ENCODE peak calls at places on chromosomes 5 and 9, in eight cellular contexts. One of them, this sample, is unnamed.

GRCh38 chr9:83196946-83197345 is 134.0 kb upstream of the RASEF start:
- DNase-seq in GM12865: no peak
- DNase-seq in A673: no peak
- DNase-seq in Panc1: no peak
- DNase-seq in astrocyte of the cerebellum: no peak
- DNase-seq in adrenal gland: no peak
- DNase-seq in epithelial cell of esophagus: peak
- DNase-seq in astrocyte: peak
- DNase-seq in this sample: no peak

GRCh38 chr9:129111762-129112151 is 542 bp downstream of the PTPA start:
- DNase-seq in epithelial cell of esophagus: peak
- DNase-seq in Panc1: no peak
- DNase-seq in A673: peak
- DNase-seq in astrocyte: peak
- DNase-seq in astrocyte of the cerebellum: no peak
- DNase-seq in adrenal gland: peak
- DNase-seq in GM12865: peak
- DNase-seq in this sample: no peak

GRCh38 chr5:125054106-125054505 is 307.7 kb upstream of the ZNF608 start:
- DNase-seq in GM12865: no peak
- DNase-seq in epithelial cell of esophagus: peak
- DNase-seq in astrocyte: no peak
- DNase-seq in A673: no peak
- DNase-seq in astrocyte of the cerebellum: no peak
- DNase-seq in adrenal gland: no peak
- DNase-seq in Panc1: no peak
- DNase-seq in this sample: no peak

GRCh38 chr5:62306494-62307363 is 723 bp downstream of the KIF2A start:
- DNase-seq in astrocyte: peak
- DNase-seq in astrocyte of the cerebellum: no peak
- DNase-seq in A673: peak
- DNase-seq in Panc1: no peak
- DNase-seq in adrenal gland: peak
- DNase-seq in GM12865: peak
- DNase-seq in epithelial cell of esophagus: peak
- DNase-seq in this sample: peak

GRCh38 chr5:57862471-57863282 is 380.1 kb upstream of the ACTBL2 start:
- DNase-seq in adrenal gland: no peak
- DNase-seq in astrocyte of the cerebellum: no peak
- DNase-seq in GM12865: no peak
- DNase-seq in A673: no peak
- DNase-seq in epithelial cell of esophagus: peak
- DNase-seq in astrocyte: peak
- DNase-seq in Panc1: no peak
- DNase-seq in this sample: no peak

GRCh38 chr5:152086668-152087067 is 162.0 kb upstream of the GLRA1 start:
- DNase-seq in adrenal gland: no peak
- DNase-seq in astrocyte of the cerebellum: no peak
- DNase-seq in Panc1: no peak
- DNase-seq in epithelial cell of esophagus: no peak
- DNase-seq in GM12865: no peak
- DNase-seq in A673: no peak
- DNase-seq in astrocyte: no peak
- DNase-seq in this sample: no peak

GRCh38 chr5:96083361-96083881 is 121.8 kb upstream of the ELL2 start:
- DNase-seq in epithelial cell of esophagus: no peak
- DNase-seq in adrenal gland: no peak
- DNase-seq in astrocyte: no peak
- DNase-seq in Panc1: no peak
- DNase-seq in GM12865: no peak
- DNase-seq in A673: peak
- DNase-seq in astrocyte of the cerebellum: no peak
- DNase-seq in this sample: no peak

GRCh38 chr5:133552925-133553525 is 59.3 kb downstream of the FSTL4 start:
- DNase-seq in adrenal gland: peak
- DNase-seq in astrocyte of the cerebellum: no peak
- DNase-seq in GM12865: peak
- DNase-seq in A673: peak
- DNase-seq in Panc1: peak
- DNase-seq in astrocyte: peak
- DNase-seq in epithelial cell of esophagus: peak
- DNase-seq in this sample: peak

GRCh38 chr5:69517763-69518212 is 25.2 kb downstream of the OCLN start:
- DNase-seq in GM12865: no peak
- DNase-seq in adrenal gland: no peak
- DNase-seq in A673: no peak
- DNase-seq in astrocyte of the cerebellum: no peak
- DNase-seq in Panc1: peak
- DNase-seq in astrocyte: peak
- DNase-seq in epithelial cell of esophagus: peak
- DNase-seq in this sample: peak

GRCh38 chr5:40797273-40798011 is 732 bp downstream of the PRKAA1 start:
- DNase-seq in epithelial cell of esophagus: peak
- DNase-seq in Panc1: peak
- DNase-seq in astrocyte of the cerebellum: peak
- DNase-seq in adrenal gland: peak
- DNase-seq in astrocyte: peak
- DNase-seq in A673: peak
- DNase-seq in GM12865: peak
- DNase-seq in this sample: peak

GRCh38 chr5:109191153-109191558 is 218.6 kb downstream of the PJA2 start:
- DNase-seq in Panc1: no peak
- DNase-seq in A673: peak
- DNase-seq in epithelial cell of esophagus: peak
- DNase-seq in astrocyte: peak
- DNase-seq in astrocyte of the cerebellum: peak
- DNase-seq in adrenal gland: peak
- DNase-seq in GM12865: peak
- DNase-seq in this sample: no peak

GRCh38 chr5:174056064-174056842 is 10.7 kb downstream of the NSG2 start:
- DNase-seq in epithelial cell of esophagus: no peak
- DNase-seq in astrocyte of the cerebellum: no peak
- DNase-seq in Panc1: no peak
- DNase-seq in adrenal gland: no peak
- DNase-seq in astrocyte: no peak
- DNase-seq in A673: peak
- DNase-seq in GM12865: peak
- DNase-seq in this sample: no peak

GRCh38 chr5:109454726-109455505 is 45.1 kb upstream of the PJA2 start:
- DNase-seq in A673: no peak
- DNase-seq in GM12865: no peak
- DNase-seq in Panc1: no peak
- DNase-seq in astrocyte: peak
- DNase-seq in adrenal gland: no peak
- DNase-seq in epithelial cell of esophagus: peak
- DNase-seq in astrocyte of the cerebellum: peak
- DNase-seq in this sample: no peak

GRCh38 chr5:7388553-7388952 is 7.4 kb upstream of the ADCY2 start:
- DNase-seq in Panc1: no peak
- DNase-seq in epithelial cell of esophagus: no peak
- DNase-seq in GM12865: no peak
- DNase-seq in A673: no peak
- DNase-seq in adrenal gland: no peak
- DNase-seq in astrocyte of the cerebellum: no peak
- DNase-seq in astrocyte: no peak
- DNase-seq in this sample: no peak

GRCh38 chr9:101388507-101388993 is 3.7 kb upstream of the BAAT start:
- DNase-seq in astrocyte of the cerebellum: no peak
- DNase-seq in A673: peak
- DNase-seq in GM12865: no peak
- DNase-seq in Panc1: no peak
- DNase-seq in epithelial cell of esophagus: peak
- DNase-seq in adrenal gland: no peak
- DNase-seq in astrocyte: no peak
- DNase-seq in this sample: no peak

DNA sequence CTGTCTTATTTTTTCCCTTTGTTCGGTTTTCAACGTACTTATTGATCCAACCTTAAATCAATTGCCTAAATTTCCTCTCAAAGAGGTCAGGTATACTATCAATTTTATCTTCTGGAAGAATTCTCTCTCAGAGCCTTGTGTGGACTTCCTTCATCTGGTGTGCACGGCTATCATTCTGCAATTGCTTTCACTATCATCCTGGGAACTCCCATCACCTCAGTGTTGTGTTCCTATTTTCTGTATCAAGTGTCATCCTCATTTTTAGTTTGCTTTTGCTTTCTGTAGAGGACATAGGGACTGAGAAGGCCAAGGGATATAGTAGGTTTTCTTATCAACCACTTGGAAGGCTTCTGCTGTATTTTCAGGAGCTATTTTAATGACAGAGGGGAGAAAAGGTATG is 11.3 kb downstream of the STOM start:
- DNase-seq in astrocyte of the cerebellum: no peak
- DNase-seq in A673: no peak
- DNase-seq in Panc1: no peak
- DNase-seq in epithelial cell of esophagus: no peak
- DNase-seq in adrenal gland: no peak
- DNase-seq in astrocyte: no peak
- DNase-seq in GM12865: peak
- DNase-seq in this sample: no peak
- H3K4me3 ChIP-seq in astrocyte of the cerebellum: no peak
- H3K4me3 ChIP-seq in A673: no peak
- H3K4me3 ChIP-seq in Panc1: no peak
- H3K4me3 ChIP-seq in epithelial cell of esophagus: no peak
- H3K4me3 ChIP-seq in adrenal gland: no peak
- H3K4me3 ChIP-seq in astrocyte: no peak
- H3K4me3 ChIP-seq in GM12865: no peak
- H3K4me3 ChIP-seq in this sample: no peak

DNA sequence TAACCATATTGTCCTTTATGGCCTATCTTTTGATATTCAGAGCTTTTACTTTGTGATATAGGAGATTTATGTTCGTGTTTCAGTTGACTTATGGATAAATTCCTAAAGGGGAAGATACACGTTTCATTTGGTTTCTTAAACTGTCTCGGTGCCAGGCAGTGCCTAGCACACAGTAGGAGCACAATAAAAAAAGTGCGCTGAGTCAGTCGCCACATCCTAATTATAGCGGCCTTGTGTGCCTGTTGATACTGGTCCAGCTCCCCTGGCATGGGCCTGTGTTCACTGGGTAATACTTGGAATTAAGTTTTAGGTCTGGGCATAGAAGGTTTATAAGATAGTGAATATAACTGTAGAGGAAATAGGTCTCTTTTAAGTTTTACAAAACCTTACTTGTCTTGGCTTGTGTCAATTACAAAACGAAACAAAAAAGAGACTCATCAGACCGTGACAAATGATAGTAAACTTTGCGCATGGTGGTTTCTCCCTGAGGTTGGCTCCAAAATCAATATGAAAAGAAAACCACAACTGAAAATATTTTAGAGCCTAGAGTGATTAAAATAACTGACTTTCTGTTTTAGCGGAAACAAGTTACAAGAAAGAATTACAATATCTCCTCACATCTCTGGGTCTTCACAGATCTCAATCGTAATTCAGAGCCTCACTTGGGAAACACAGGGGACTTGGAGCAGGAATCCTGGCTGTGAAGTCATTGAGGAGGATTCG is 84.8 kb downstream of the MVB12B start:
- DNase-seq in A673: no peak
- DNase-seq in adrenal gland: no peak
- DNase-seq in astrocyte of the cerebellum: peak
- DNase-seq in epithelial cell of esophagus: peak
- DNase-seq in Panc1: no peak
- DNase-seq in GM12865: peak
- DNase-seq in astrocyte: peak
- DNase-seq in this sample: no peak
- H3K4me3 ChIP-seq in A673: no peak
- H3K4me3 ChIP-seq in adrenal gland: no peak
- H3K4me3 ChIP-seq in astrocyte of the cerebellum: no peak
- H3K4me3 ChIP-seq in epithelial cell of esophagus: no peak
- H3K4me3 ChIP-seq in Panc1: no peak
- H3K4me3 ChIP-seq in GM12865: peak
- H3K4me3 ChIP-seq in astrocyte: no peak
- H3K4me3 ChIP-seq in this sample: no peak

DNA sequence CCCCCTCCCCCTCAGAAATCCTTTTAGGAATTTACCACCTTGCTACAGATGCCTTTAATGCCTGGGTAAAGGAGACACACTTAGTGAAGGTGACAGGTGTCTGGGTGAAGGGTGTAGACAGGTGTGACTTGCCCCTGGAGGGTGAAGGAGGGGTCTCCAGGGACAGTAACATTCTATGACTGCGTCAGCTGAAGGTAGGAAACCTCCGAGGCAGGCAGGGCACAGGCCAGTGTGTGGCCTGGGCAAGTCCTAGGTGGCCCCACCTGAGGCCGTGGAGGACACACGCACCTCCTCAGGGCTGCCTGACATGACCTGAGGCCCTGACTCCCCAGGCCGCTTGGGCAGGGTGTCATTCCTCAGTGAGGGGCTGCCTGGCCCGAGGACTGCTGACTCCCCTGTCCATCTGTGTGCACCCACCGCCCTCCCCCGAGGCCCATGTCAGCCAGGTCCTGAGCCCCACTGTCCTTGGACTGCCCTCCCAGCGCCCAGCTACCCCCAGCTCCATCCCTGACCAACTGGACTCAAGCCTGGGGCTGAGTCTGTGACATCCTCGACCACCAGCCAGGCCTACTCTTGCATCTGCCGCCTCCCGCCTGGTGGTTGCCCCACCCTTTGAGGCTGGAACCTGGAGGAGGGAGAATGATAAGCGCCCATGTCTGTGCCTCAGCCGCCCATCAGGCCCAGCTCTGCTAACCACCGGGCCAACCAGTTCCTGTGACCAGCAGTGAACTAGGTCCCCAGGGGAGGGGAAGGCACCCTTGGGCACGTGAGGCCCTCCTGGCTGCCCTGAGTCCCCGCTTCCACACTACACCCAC is 18.4 kb downstream of the CARD19 start:
- DNase-seq in epithelial cell of esophagus: no peak
- DNase-seq in adrenal gland: peak
- DNase-seq in astrocyte of the cerebellum: no peak
- DNase-seq in A673: no peak
- DNase-seq in GM12865: no peak
- DNase-seq in Panc1: no peak
- DNase-seq in astrocyte: no peak
- DNase-seq in this sample: peak
- H3K4me3 ChIP-seq in epithelial cell of esophagus: no peak
- H3K4me3 ChIP-seq in adrenal gland: no peak
- H3K4me3 ChIP-seq in astrocyte of the cerebellum: no peak
- H3K4me3 ChIP-seq in A673: no peak
- H3K4me3 ChIP-seq in GM12865: no peak
- H3K4me3 ChIP-seq in Panc1: no peak
- H3K4me3 ChIP-seq in astrocyte: no peak
- H3K4me3 ChIP-seq in this sample: no peak

DNA sequence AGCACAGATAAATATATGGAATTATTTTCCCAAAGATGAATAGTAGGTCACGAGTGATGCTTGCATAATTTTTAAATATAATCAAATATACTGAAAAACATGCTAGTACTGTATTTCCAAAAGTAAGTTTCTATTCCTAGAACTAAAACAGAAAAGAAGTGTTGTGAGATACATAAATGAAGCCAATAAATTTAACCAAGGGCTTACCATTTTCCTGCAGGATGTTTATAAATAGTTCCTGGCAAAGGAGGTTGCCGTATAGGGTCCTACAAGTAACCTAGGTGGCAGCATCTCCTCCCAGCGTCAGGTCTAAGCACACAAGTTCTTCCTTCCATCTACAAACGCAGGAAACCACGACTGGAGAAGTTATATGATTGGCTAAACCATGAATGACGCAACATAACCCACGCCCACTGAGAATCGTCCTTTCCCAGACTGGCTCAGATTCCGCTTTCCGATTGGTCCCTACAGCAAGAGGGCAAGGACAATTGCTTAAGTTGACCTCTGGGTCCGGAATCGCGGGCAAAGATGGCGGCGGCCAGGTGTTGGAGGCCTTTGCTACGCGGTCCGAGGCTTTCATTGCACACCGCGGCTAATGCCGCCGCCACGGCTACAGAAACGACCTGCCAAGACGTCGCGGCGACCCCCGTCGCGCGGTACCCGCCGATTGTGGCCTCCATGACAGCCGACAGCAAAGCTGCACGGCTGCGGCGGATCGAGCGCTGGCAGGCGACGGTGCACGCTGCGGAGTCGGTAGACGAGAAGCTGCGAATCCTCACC is at the start of gene MRPS30:
- DNase-seq in GM12865: peak
- DNase-seq in epithelial cell of esophagus: peak
- DNase-seq in astrocyte: peak
- DNase-seq in Panc1: peak
- DNase-seq in adrenal gland: peak
- DNase-seq in astrocyte of the cerebellum: peak
- DNase-seq in A673: peak
- DNase-seq in this sample: peak
- H3K4me3 ChIP-seq in GM12865: peak
- H3K4me3 ChIP-seq in epithelial cell of esophagus: peak
- H3K4me3 ChIP-seq in astrocyte: peak
- H3K4me3 ChIP-seq in Panc1: peak
- H3K4me3 ChIP-seq in adrenal gland: peak
- H3K4me3 ChIP-seq in astrocyte of the cerebellum: peak
- H3K4me3 ChIP-seq in A673: peak
- H3K4me3 ChIP-seq in this sample: peak